ENCODE peak calls at places on chromosome 10, in eight cellular contexts. S, U, Z, W, T, J, N and Y are unnamed samples.

GRCh38 chr10:79407811-79408795 is 37.3 kb downstream of the ZCCHC24 start:
- DNase-seq in J (peak), W (peak), N (peak), U (no peak), Z (peak), S (no peak), T (no peak), Y (no peak)

GRCh38 chr10:119755446-119755845 is 29.6 kb downstream of the INPP5F start:
- DNase-seq in S (no peak), J (peak), N (no peak), Z (no peak), W (no peak), T (no peak), U (no peak), Y (no peak)

GRCh38 chr10:19817251-19818046 is 1.2 kb downstream of the PLXDC2 start:
- DNase-seq in T (peak), N (peak), W (peak), S (no peak), Z (peak), U (no peak), J (no peak), Y (no peak)

GRCh38 chr10:75211007-75211735 is 575 bp downstream of the VDAC2 start:
- DNase-seq in J (peak), Z (no peak), U (no peak), N (peak), S (no peak), W (no peak), T (no peak), Y (peak)

GRCh38 chr10:127928021-127928806 is 21.3 kb downstream of the PTPRE start:
- DNase-seq in T (no peak), S (no peak), N (no peak), W (no peak), J (peak), U (no peak), Z (no peak), Y (no peak)

GRCh38 chr10:71396714-71397339 is at the start of gene CDH23:
- DNase-seq in U (no peak), J (no peak), N (peak), T (peak), S (no peak), W (no peak), Z (peak), Y (no peak)

GRCh38 chr10:19702215-19702614 is 114.0 kb upstream of the PLXDC2 start:
- DNase-seq in N (no peak), Z (no peak), S (no peak), T (no peak), W (no peak), U (no peak), J (peak), Y (no peak)

GRCh38 chr10:114115661-114116060 is 58.3 kb downstream of the CCDC186 start:
- DNase-seq in W (no peak), N (no peak), Z (no peak), S (no peak), U (no peak), J (no peak), T (no peak), Y (no peak)

GRCh38 chr10:90592903-90593302 is 264.9 kb downstream of the HTR7 start:
- DNase-seq in N (peak), T (peak), Z (peak), S (no peak), U (no peak), W (no peak), J (peak), Y (peak)

GRCh38 chr10:13335881-13336280 is 12.2 kb downstream of the SEPHS1 start:
- DNase-seq in W (no peak), J (no peak), Z (no peak), T (no peak), S (no peak), N (no peak), U (no peak), Y (no peak)

GRCh38 chr10:44958196-44958896 is 1.3 kb upstream of the RASSF4 start:
- DNase-seq in N (no peak), T (no peak), J (peak), S (no peak), U (no peak), W (no peak), Z (no peak), Y (no peak)

GRCh38 chr10:31759124-31759798 is 169.4 kb downstream of the ARHGAP12 start:
- DNase-seq in T (peak), N (no peak), W (peak), U (peak), Z (peak), J (no peak), S (no peak), Y (no peak)

GRCh38 chr10:22988581-22989360 is 60.9 kb downstream of the ARMC3 start:
- DNase-seq in U (peak), N (peak), T (peak), S (no peak), J (peak), W (no peak), Z (peak), Y (peak)

GRCh38 chr10:87657370-87657769 is 2.3 kb upstream of the PAPSS2 start:
- DNase-seq in J (peak), N (no peak), T (no peak), S (no peak), W (no peak), U (no peak), Z (peak), Y (no peak)

GRCh38 chr10:72263613-72264241 is 10.0 kb upstream of the DDIT4 start:
- DNase-seq in S (no peak), J (no peak), N (peak), Z (no peak), W (peak), T (no peak), U (no peak), Y (peak)

GRCh38 chr10:100996678-100997363 is 2.8 kb upstream of the LZTS2 start:
- DNase-seq in T (peak), W (no peak), J (no peak), U (no peak), Z (peak), S (no peak), N (peak), Y (peak)

GRCh38 chr10:119538632-119539358 is 3.7 kb downstream of the RGS10 start:
- DNase-seq in J (no peak), Z (no peak), W (no peak), T (no peak), S (no peak), U (no peak), N (no peak), Y (peak)

GRCh38 chr10:88113657-88114272 is 250.3 kb downstream of the PTEN start:
- DNase-seq in Z (no peak), S (no peak), T (no peak), U (no peak), N (no peak), J (no peak), W (no peak), Y (no peak)

GRCh38 chr10:14466256-14466655 is 135.5 kb upstream of the FRMD4A start:
- DNase-seq in W (no peak), J (peak), U (no peak), S (no peak), Z (no peak), T (no peak), N (no peak), Y (no peak)

GRCh38 chr10:85612378-85612775 is 754.2 kb downstream of the GRID1 start:
- DNase-seq in W (no peak), T (no peak), S (no peak), Z (no peak), U (peak), J (no peak), N (no peak), Y (peak)

GRCh38 chr10:119253433-119254174 is 46.2 kb downstream of the GRK5 start:
- DNase-seq in J (peak), W (no peak), T (no peak), U (no peak), Z (peak), S (no peak), N (peak), Y (no peak)

GRCh38 chr10:79314761-79315601 is 32.3 kb upstream of the PPIF start:
- DNase-seq in N (no peak), J (no peak), S (no peak), U (no peak), T (no peak), Z (no peak), W (peak), Y (no peak)

GRCh38 chr10:51231754-51232153 is 157.5 kb downstream of the PRKG1 start:
- DNase-seq in N (no peak), W (no peak), T (no peak), U (no peak), J (no peak), S (no peak), Z (no peak), Y (no peak)

GRCh38 chr10:66283874-66284464 is 641.9 kb upstream of the LRRTM3 start:
- DNase-seq in S (no peak), J (no peak), U (no peak), Z (no peak), W (no peak), T (no peak), N (no peak), Y (no peak)

DNA sequence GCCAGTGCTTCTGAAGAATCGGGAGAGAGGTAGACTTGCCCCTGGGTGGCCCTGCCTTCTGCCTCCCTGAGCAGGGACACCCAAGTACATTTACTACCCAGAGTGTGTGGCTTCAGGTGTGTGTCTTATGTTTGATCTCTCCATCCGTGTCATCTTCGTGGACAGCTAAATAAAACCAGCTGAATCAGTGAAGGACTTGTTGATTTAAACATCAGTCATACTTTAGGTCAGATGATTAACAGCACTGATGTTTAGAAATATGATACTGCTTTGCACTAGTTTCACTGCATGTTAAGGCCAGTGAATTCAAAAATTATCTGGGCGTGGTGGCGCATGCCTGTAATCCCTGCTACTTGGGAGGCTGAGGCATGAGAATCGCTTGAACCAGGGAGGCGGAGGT is 4.0 kb downstream of the MTG1 start:
- DNase-seq in Z (peak), S (no peak), W (no peak), J (peak), T (no peak), U (no peak), N (no peak), Y (no peak)
- H3K27ac ChIP-seq in Z (no peak), S (no peak), W (no peak), J (no peak), T (no peak), U (no peak), N (no peak), Y (no peak)

GRCh38 chr10:1063232-1063862 is 7.2 kb downstream of the WDR37 start:
- DNase-seq in S (no peak), T (no peak), W (no peak), J (no peak), N (no peak), U (no peak), Z (no peak), Y (no peak)
- H3K27ac ChIP-seq in S (no peak), T (no peak), W (no peak), J (no peak), N (no peak), U (peak), Z (no peak), Y (peak)

GRCh38 chr10:4066581-4067403 is 281.8 kb upstream of the KLF6 start:
- DNase-seq in Z (no peak), U (no peak), N (no peak), S (no peak), T (no peak), W (no peak), J (no peak), Y (no peak)
- H3K27ac ChIP-seq in Z (no peak), U (no peak), N (no peak), S (no peak), T (no peak), W (no peak), J (no peak), Y (no peak)

DNA sequence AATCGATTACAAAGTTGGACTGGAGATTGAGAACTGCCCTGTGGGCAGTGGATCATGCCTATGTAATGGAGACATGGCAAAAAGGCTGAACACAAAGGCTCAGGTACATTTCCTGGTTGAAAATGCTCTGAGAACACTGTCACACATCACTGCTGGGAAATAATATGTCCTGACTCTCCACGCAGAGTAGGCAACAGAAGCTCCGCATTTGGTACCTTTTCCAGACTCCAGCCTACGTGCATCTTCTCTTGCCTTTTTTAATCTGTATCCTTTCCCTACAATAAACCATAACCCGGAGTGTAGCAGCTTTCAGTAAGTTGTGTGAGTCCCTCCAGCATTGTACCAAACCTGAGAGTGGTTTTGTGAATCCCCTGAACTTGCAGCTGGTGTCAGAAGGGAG is 134.7 kb downstream of the SORBS1 start:
- DNase-seq in J (no peak), W (no peak), S (no peak), Z (no peak), U (no peak), T (no peak), N (no peak), Y (no peak)
- H3K27ac ChIP-seq in J (no peak), W (no peak), S (peak), Z (no peak), U (no peak), T (no peak), N (no peak), Y (no peak)